ENCODE peak calls at places on chromosomes 5 and 9, in ten cellular contexts. F, C, V, Y, Z, T, G, J, X and I are unnamed samples.

GRCh38 chr5:5533927-5534326 is 111.5 kb downstream of the ICE1 start:
- DNase-seq in Z (no peak), X (no peak), V (no peak), G (no peak), C (no peak), J (no peak), Y (no peak), T (no peak), F (no peak), I (no peak)

GRCh38 chr5:176831425-176831824 is 21.1 kb downstream of the UNC5A start:
- DNase-seq in J (no peak), Z (no peak), Y (no peak), V (no peak), G (no peak), C (no peak), F (no peak), T (no peak), X (no peak), I (no peak)

GRCh38 chr9:125985998-125986655 is 239.0 kb downstream of the PBX3 start:
- DNase-seq in F (no peak), J (peak), C (no peak), T (no peak), V (no peak), G (no peak), Y (no peak), Z (no peak), X (no peak), I (no peak)

GRCh38 chr5:143395638-143396352 is 7.7 kb downstream of the NR3C1 start:
- DNase-seq in T (no peak), X (no peak), F (no peak), Z (no peak), Y (no peak), G (no peak), J (no peak), V (no peak), C (no peak), I (no peak)

GRCh38 chr5:61280766-61281427 is 51.2 kb upstream of the ZSWIM6 start:
- DNase-seq in J (no peak), X (no peak), F (peak), Y (no peak), V (no peak), G (peak), Z (no peak), C (no peak), T (no peak), I (peak)

GRCh38 chr5:89283758-89284493 is 400.9 kb upstream of the MEF2C start:
- DNase-seq in G (no peak), F (no peak), T (no peak), V (no peak), Z (no peak), X (no peak), C (no peak), J (no peak), Y (no peak), I (no peak)

GRCh38 chr5:127886141-127886540 is 182.9 kb downstream of the CCDC192 start:
- DNase-seq in X (no peak), J (no peak), V (no peak), Z (no peak), C (no peak), G (no peak), F (no peak), Y (no peak), T (no peak), I (no peak)

GRCh38 chr5:32027717-32028321 is 146.3 kb downstream of the GOLPH3 start:
- DNase-seq in G (no peak), F (no peak), X (no peak), C (peak), Y (peak), Z (no peak), T (no peak), J (peak), V (peak), I (peak)

GRCh38 chr9:137305788-137306545 is 3.9 kb upstream of the NRARP start:
- DNase-seq in T (no peak), G (no peak), J (no peak), Y (peak), X (no peak), F (no peak), V (no peak), Z (no peak), C (no peak), I (no peak)

GRCh38 chr9:91362212-91362611 is 494 bp upstream of the AUH start:
- DNase-seq in V (no peak), Y (no peak), T (no peak), G (no peak), J (no peak), Z (no peak), F (no peak), X (no peak), C (no peak), I (no peak)

GRCh38 chr5:66066826-66067225 is 77.3 kb upstream of the SREK1 start:
- DNase-seq in G (no peak), Y (no peak), X (no peak), F (no peak), C (no peak), T (no peak), J (no peak), V (no peak), Z (no peak), I (no peak)

GRCh38 chr5:6495433-6496206 is 47.0 kb downstream of the UBE2QL1 start:
- DNase-seq in Y (no peak), V (no peak), Z (no peak), X (no peak), C (no peak), T (no peak), F (no peak), J (peak), G (peak), I (peak)

GRCh38 chr9:127754761-127755557 is 19.9 kb upstream of the TOR2A start:
- DNase-seq in Z (no peak), C (no peak), F (no peak), X (no peak), V (no peak), G (no peak), J (no peak), T (no peak), Y (peak), I (no peak)

GRCh38 chr9:81999806-82000205 is 11.2 kb downstream of the SPATA31D1 start:
- DNase-seq in Y (no peak), T (no peak), J (no peak), C (no peak), G (no peak), Z (no peak), F (no peak), V (no peak), X (no peak), I (peak)

GRCh38 chr5:154528005-154528594 is 50.1 kb upstream of the HAND1 start:
- DNase-seq in C (no peak), X (no peak), J (no peak), Y (no peak), G (no peak), V (no peak), Z (no peak), F (no peak), T (no peak), I (no peak)

GRCh38 chr5:111635151-111635945 is 121.6 kb downstream of the NREP start:
- DNase-seq in T (no peak), G (peak), V (no peak), X (no peak), J (no peak), F (peak), Y (no peak), C (no peak), Z (no peak), I (peak)

GRCh38 chr9:137293482-137294090 is 8.5 kb downstream of the NRARP start:
- DNase-seq in T (no peak), X (no peak), V (no peak), F (no peak), G (peak), C (no peak), Y (no peak), J (no peak), Z (no peak), I (no peak)

GRCh38 chr5:58455066-58455465 is 4.8 kb downstream of the PLK2 start:
- DNase-seq in X (no peak), T (no peak), V (no peak), J (no peak), F (no peak), C (no peak), Z (no peak), Y (no peak), G (no peak), I (no peak)

GRCh38 chr5:23825196-23825595 is 317.8 kb downstream of the PRDM9 start:
- DNase-seq in C (no peak), J (no peak), F (no peak), Z (no peak), X (no peak), T (no peak), V (no peak), G (no peak), Y (no peak), I (no peak)

GRCh38 chr9:87442451-87442850 is 55.2 kb upstream of the DAPK1 start:
- DNase-seq in J (no peak), T (no peak), X (no peak), Y (no peak), F (no peak), Z (no peak), V (no peak), G (no peak), C (no peak), I (no peak)

GRCh38 chr9:35079041-35079425 is 709 bp downstream of the FANCG start:
- DNase-seq in Y (no peak), F (no peak), X (no peak), T (no peak), J (no peak), C (no peak), G (no peak), V (no peak), Z (no peak), I (no peak)

GRCh38 chr9:113682297-113682771 is 193.8 kb upstream of the ZNF618 start:
- DNase-seq in C (peak), T (no peak), G (peak), Y (peak), J (peak), V (no peak), X (peak), Z (no peak), F (peak), I (peak)

GRCh38 chr9:85909390-85909789 is 31.6 kb upstream of the NAA35 start:
- DNase-seq in T (no peak), G (no peak), J (no peak), X (no peak), Y (no peak), F (no peak), Z (no peak), V (no peak), C (no peak), I (no peak)

GRCh38 chr9:136619742-136620440 is 42.8 kb upstream of the EGFL7 start:
- DNase-seq in C (no peak), G (peak), Y (no peak), F (no peak), Z (no peak), J (peak), X (peak), V (no peak), T (no peak), I (no peak)

GRCh38 chr9:1152171-1152570 is 102.0 kb downstream of the DMRT2 start:
- DNase-seq in Z (no peak), G (no peak), V (no peak), C (no peak), X (no peak), Y (no peak), J (no peak), T (no peak), F (no peak), I (no peak)

GRCh38 chr9:74742792-74743389 is 144.8 kb downstream of the TRPM6 start:
- DNase-seq in J (no peak), T (no peak), C (peak), F (peak), V (no peak), Z (no peak), Y (peak), X (no peak), G (no peak), I (no peak)

GRCh38 chr9:114039484-114039883 is 38.6 kb downstream of the AMBP start:
- DNase-seq in Z (no peak), Y (no peak), V (no peak), T (no peak), G (no peak), F (no peak), X (no peak), J (peak), C (no peak), I (no peak)

GRCh38 chr5:43661102-43661501 is 58.1 kb downstream of the NNT start:
- DNase-seq in Y (peak), V (no peak), Z (no peak), X (no peak), G (no peak), J (no peak), F (no peak), C (no peak), T (no peak), I (peak)

GRCh38 chr9:114864471-114864870 is 58.6 kb upstream of the TNFSF15 start:
- DNase-seq in T (no peak), F (no peak), G (no peak), Y (no peak), V (no peak), J (no peak), C (no peak), X (no peak), Z (no peak), I (no peak)

GRCh38 chr9:112443200-112443599 is 43.4 kb upstream of the KIAA1958 start:
- DNase-seq in T (no peak), Y (peak), F (no peak), V (no peak), X (no peak), G (no peak), C (no peak), J (no peak), Z (no peak), I (no peak)

GRCh38 chr9:110179734-110180133 is 28.2 kb downstream of the C9orf152 start:
- DNase-seq in X (no peak), Z (no peak), J (no peak), T (no peak), C (peak), Y (no peak), F (no peak), G (no peak), V (no peak), I (no peak)

GRCh38 chr5:73454379-73455036 is 5.9 kb upstream of the FOXD1 start:
- DNase-seq in V (no peak), J (no peak), Y (peak), F (peak), T (no peak), Z (no peak), G (peak), C (no peak), X (no peak), I (peak)

GRCh38 chr9:133726401-133727276 is 11.5 kb downstream of the SARDH start:
- DNase-seq in Y (peak), T (no peak), J (peak), G (peak), X (peak), F (peak), V (no peak), Z (peak), C (peak), I (no peak)

GRCh38 chr5:67195406-67196275 is 958 bp downstream of the CD180 start:
- DNase-seq in Y (no peak), X (no peak), V (no peak), F (no peak), Z (no peak), T (no peak), G (no peak), J (no peak), C (no peak), I (no peak)

GRCh38 chr5:140794594-140795258 is at the start of gene PCDHA2:
- DNase-seq in Z (no peak), J (no peak), V (no peak), Y (no peak), F (no peak), T (no peak), C (peak), X (no peak), G (no peak), I (no peak)

GRCh38 chr9:90767523-90768100 is 34.0 kb upstream of the SYK start:
- DNase-seq in Z (no peak), F (no peak), Y (no peak), T (no peak), C (no peak), V (no peak), X (no peak), J (no peak), G (no peak), I (no peak)

GRCh38 chr5:133199366-133199901 is 147.6 kb downstream of the HSPA4 start:
- DNase-seq in J (no peak), X (no peak), G (no peak), Y (no peak), Z (no peak), F (no peak), T (no peak), C (no peak), V (no peak), I (no peak)

GRCh38 chr5:174319551-174319950 is 274.0 kb downstream of the NSG2 start:
- DNase-seq in V (no peak), C (no peak), F (no peak), J (peak), G (no peak), T (no peak), Y (no peak), X (no peak), Z (no peak), I (no peak)